ENCODE peak calls at places on chromosomes 5 and 9, in five cellular contexts. X, E, O, D and M are unnamed samples.

GRCh38 chr5:170739446-170739845 is 44.1 kb upstream of the GABRP start:
- DNase-seq in X (no peak), E (no peak), O (no peak), D (no peak), M (no peak)

GRCh38 chr5:123262275-123262823 is 160.9 kb downstream of the CEP120 start:
- DNase-seq in X (no peak), E (no peak), O (no peak), D (no peak), M (no peak)

GRCh38 chr5:43312699-43313034 is 545 bp downstream of the HMGCS1 start:
- DNase-seq in X (no peak), E (no peak), O (no peak), D (no peak), M (no peak)

GRCh38 chr9:117413346-117414219 is 1.3 kb downstream of the ASTN2 start:
- DNase-seq in X (no peak), E (no peak), O (no peak), D (no peak), M (peak; percentile 58)

GRCh38 chr5:140545606-140546005 is 1.9 kb upstream of the EIF4EBP3 start:
- DNase-seq in X (no peak), E (no peak), O (no peak), D (no peak), M (no peak)

GRCh38 chr5:153276151-153276550 is 214.3 kb upstream of the GRIA1 start:
- DNase-seq in X (no peak), E (no peak), O (peak; percentile 15), D (peak; percentile 37), M (peak; percentile 43)

GRCh38 chr9:87812375-87813118 is 70.1 kb upstream of the SPATA31E1 start:
- DNase-seq in X (no peak), E (peak; percentile 24), O (peak; percentile 90), D (peak; percentile 74), M (peak; percentile 32)

GRCh38 chr5:144822544-144822943 is 651.9 kb downstream of the KCTD16 start:
- DNase-seq in X (no peak), E (no peak), O (no peak), D (no peak), M (no peak)

GRCh38 chr5:37391591-37391990 is 12.5 kb downstream of the WDR70 start:
- DNase-seq in X (no peak), E (no peak), O (no peak), D (no peak), M (no peak)

GRCh38 chr5:179863449-179864085 is 5.0 kb upstream of the MRNIP start:
- DNase-seq in X (no peak), E (no peak), O (no peak), D (no peak), M (no peak)